ENCODE peak calls at places on chromosome 2, in nine cellular contexts. Q is activated naive CD4-positive, alpha-beta T cell treated with anti-CD3 and anti-CD28 coated beads, Interleukin-2, amount 10 ng/mL, durations not matched to agents 7 days and 5 days; P is adrenal gland; A is myocyte; G is ACHN; W is right lobe of liver; H is stimulated activated CD4-positive, alpha-beta T cell treated with anti-CD3 and anti-CD28 coated beads, Interleukin-1b, Interleukin-23, amount 100 ng/mL, for 24 hours; B is LHCN-M2; N is HTR-8/SVneo. K is an unnamed sample.

GRCh38 chr2:69616755-69617154 is 26.8 kb downstream of the AAK1 start:
- DNase-seq in W (no peak), H (no peak), P (no peak), A (no peak), B (peak), Q (peak), N (no peak), G (no peak), K (no peak)

GRCh38 chr2:120221616-120222015 is 1.6 kb downstream of the TMEM185B start:
- DNase-seq in H (no peak), W (no peak), G (no peak), A (no peak), Q (no peak), B (no peak), P (no peak), N (no peak), K (no peak)

GRCh38 chr2:42652086-42652485 is 83.7 kb downstream of the MTA3 start:
- DNase-seq in N (no peak), P (no peak), G (no peak), Q (peak), B (no peak), H (no peak), A (no peak), W (no peak), K (no peak)

GRCh38 chr2:24873619-24874018 is 46.4 kb downstream of the ADCY3 start:
- DNase-seq in N (no peak), G (no peak), B (no peak), Q (no peak), A (no peak), W (no peak), P (no peak), H (no peak), K (no peak)

GRCh38 chr2:205766765-205767359 is 84.6 kb downstream of the NRP2 start:
- DNase-seq in A (peak), Q (peak), B (peak), P (peak), H (peak), G (peak), N (peak), W (peak), K (peak)

GRCh38 chr2:158968396-158969161 is at the start of gene TANC1:
- DNase-seq in P (peak), H (peak), W (peak), A (peak), G (peak), Q (peak), N (peak), B (peak), K (peak)

GRCh38 chr2:71687412-71687811 is 234.1 kb downstream of the DYSF start:
- DNase-seq in A (no peak), W (peak), H (no peak), N (no peak), Q (no peak), P (no peak), G (no peak), B (no peak), K (no peak)

GRCh38 chr2:232750135-232750671 is 26.2 kb downstream of the KCNJ13 start:
- DNase-seq in N (no peak), W (no peak), G (no peak), A (no peak), Q (no peak), H (no peak), P (no peak), B (no peak), K (no peak)

GRCh38 chr2:159797468-159798375 is at the start of gene CD302:
- DNase-seq in A (peak), H (peak), P (peak), N (peak), G (peak), B (peak), Q (peak), W (peak), K (no peak)

GRCh38 chr2:218896501-218897393 is 16.1 kb downstream of the WNT10A start:
- DNase-seq in A (peak), G (peak), P (no peak), N (peak), W (no peak), H (peak), B (peak), Q (peak), K (no peak)

GRCh38 chr2:218516614-218517013 is 51.5 kb downstream of the USP37 start:
- DNase-seq in P (no peak), Q (peak), G (peak), H (no peak), W (no peak), N (no peak), B (no peak), A (no peak), K (peak)

GRCh38 chr2:134120718-134121630 is 132.9 kb upstream of the MGAT5 start:
- DNase-seq in A (peak), Q (peak), H (peak), P (peak), B (peak), N (peak), G (peak), W (peak), K (peak)

GRCh38 chr2:30134582-30134981 is 12.2 kb upstream of the YPEL5 start:
- DNase-seq in Q (no peak), P (no peak), W (no peak), A (no peak), G (no peak), N (no peak), H (no peak), B (no peak), K (no peak)

GRCh38 chr2:4556136-4556535 is 852.8 kb downstream of the DCDC2C start:
- DNase-seq in A (no peak), B (no peak), W (no peak), G (no peak), H (no peak), Q (no peak), N (no peak), P (no peak), K (peak)

GRCh38 chr2:221777119-221777518 is 205.0 kb upstream of the EPHA4 start:
- DNase-seq in W (no peak), P (no peak), Q (no peak), G (no peak), H (no peak), N (no peak), A (no peak), B (no peak), K (no peak)

GRCh38 chr2:216109962-216110614 is 940 bp downstream of the XRCC5 start:
- DNase-seq in A (peak), B (peak), P (no peak), H (no peak), G (peak), Q (no peak), W (no peak), N (peak), K (peak)

GRCh38 chr2:69100220-69100723 is 87.3 kb downstream of the ANTXR1 start:
- DNase-seq in B (no peak), P (no peak), G (no peak), N (no peak), Q (no peak), H (no peak), W (no peak), A (peak), K (no peak)

GRCh38 chr2:64697286-64698023 is 43.7 kb upstream of the SERTAD2 start:
- DNase-seq in G (no peak), B (no peak), H (no peak), W (no peak), Q (no peak), A (no peak), N (no peak), P (no peak), K (no peak)

GRCh38 chr2:238906936-238907716 is 59.2 kb downstream of the TWIST2 start:
- DNase-seq in W (no peak), P (no peak), A (no peak), H (no peak), Q (no peak), N (no peak), G (no peak), B (no peak), K (no peak)

GRCh38 chr2:110948027-110948687 is 172.6 kb upstream of the BCL2L11 start:
- DNase-seq in B (peak), P (peak), H (no peak), W (no peak), G (no peak), N (no peak), A (peak), Q (no peak), K (no peak)

GRCh38 chr2:200081221-200081620 is 125.8 kb downstream of the MAIP1 start:
- DNase-seq in G (no peak), H (no peak), P (no peak), N (no peak), A (no peak), B (no peak), W (no peak), Q (no peak), K (no peak)

GRCh38 chr2:211093743-211094303 is 537.4 kb downstream of the CPS1 start:
- DNase-seq in W (no peak), P (no peak), G (peak), N (no peak), Q (no peak), H (no peak), B (no peak), A (no peak), K (peak)

GRCh38 chr2:74142340-74142739 is 5.4 kb downstream of the BOLA3 start:
- DNase-seq in A (peak), Q (no peak), N (no peak), G (peak), P (no peak), H (no peak), B (peak), W (no peak), K (peak)

GRCh38 chr2:88590998-88591613 is 36.2 kb downstream of the EIF2AK3 start:
- DNase-seq in N (peak), H (no peak), B (peak), W (no peak), P (peak), A (peak), Q (peak), G (peak), K (peak)

GRCh38 chr2:39688181-39688580 is 22.5 kb downstream of the TMEM178A start:
- DNase-seq in Q (no peak), N (no peak), B (no peak), P (no peak), A (no peak), G (no peak), H (no peak), W (no peak), K (no peak)

GRCh38 chr2:120683081-120683480 is 52.6 kb upstream of the GLI2 start:
- DNase-seq in G (no peak), A (no peak), H (no peak), W (no peak), Q (no peak), P (no peak), B (no peak), N (no peak), K (no peak)

GRCh38 chr2:176553685-176554106 is 284.5 kb downstream of the MTX2 start:
- DNase-seq in G (peak), H (peak), A (peak), N (peak), B (peak), W (peak), P (peak), Q (peak), K (peak)

GRCh38 chr2:240127911-240128607 is 8.0 kb downstream of the COPS9 start:
- DNase-seq in N (no peak), W (no peak), A (peak), B (no peak), G (no peak), Q (no peak), H (no peak), P (no peak), K (no peak)

GRCh38 chr2:240111253-240111652 is 24.9 kb downstream of the COPS9 start:
- DNase-seq in H (no peak), G (no peak), P (no peak), W (no peak), Q (no peak), N (no peak), B (peak), A (no peak), K (no peak)

GRCh38 chr2:70523996-70524965 is 29.3 kb downstream of the TGFA start:
- DNase-seq in H (no peak), Q (peak), N (peak), P (peak), B (peak), A (peak), W (peak), G (peak), K (no peak)

GRCh38 chr2:120749506-120750431 is 14.1 kb downstream of the GLI2 start:
- DNase-seq in Q (no peak), B (no peak), P (peak), H (no peak), A (peak), G (no peak), W (no peak), N (no peak), K (no peak)

GRCh38 chr2:203777030-203777429 is 70.6 kb downstream of the CD28 start:
- DNase-seq in W (no peak), N (no peak), G (no peak), Q (no peak), A (no peak), P (no peak), H (no peak), B (no peak), K (no peak)

GRCh38 chr2:182077023-182077422 is 91.4 kb downstream of the PPP1R1C start:
- DNase-seq in N (no peak), B (no peak), Q (no peak), G (no peak), H (no peak), P (no peak), W (no peak), A (no peak), K (no peak)

K was measured in RKO.